ENCODE peak calls at places on chromosomes 2 and 18, in five cellular contexts. T is T-cell; A is stimulated activated naive B cell treated with anti-CD40 and anti-IgM and Interleukin-4, amounts not matched to agents 10 μg/mL and 1 μg/mL and 100 μg/mL, for 72 hours; Z is H7; B is astrocyte of the hippocampus. N is an unnamed sample.

GRCh38 chr18:12312936-12313335 is 4.9 kb downstream of the TUBB6 start:
- DNase-seq in Z (no peak), T (no peak), A (no peak), B (no peak), N (no peak)

GRCh38 chr2:207110730-207111129 is 55.0 kb downstream of the KLF7 start:
- DNase-seq in B (no peak), T (no peak), A (no peak), Z (no peak), N (no peak)

GRCh38 chr18:76349067-76349715 is 145.9 kb downstream of the ZNF516 start:
- DNase-seq in Z (peak; percentile 85), A (peak; percentile 38), T (peak; percentile 61), B (peak; percentile 84), N (peak; percentile 44)

GRCh38 chr2:125085904-125086303 is 1060.8 kb downstream of the CNTNAP5 start:
- DNase-seq in Z (no peak), B (no peak), A (no peak), T (no peak), N (no peak)

GRCh38 chr2:191115391-191115790 is 35.4 kb downstream of the STAT4 start:
- DNase-seq in T (peak; percentile 34), A (no peak), B (no peak), Z (no peak), N (no peak)

GRCh38 chr2:9780368-9781130 is 62.7 kb upstream of the TAF1B start:
- DNase-seq in B (no peak), T (peak; percentile 22), Z (no peak), A (no peak), N (no peak)

GRCh38 chr18:69567813-69568488 is 167.3 kb downstream of the DOK6 start:
- DNase-seq in Z (no peak), A (no peak), T (no peak), B (no peak), N (no peak)

GRCh38 chr18:46771141-46771540 is 14.3 kb upstream of the ST8SIA5 start:
- DNase-seq in Z (no peak), B (peak; percentile 63), T (no peak), A (no peak), N (no peak)

GRCh38 chr2:240460781-240461431 is 25.4 kb downstream of the GPC1 start:
- DNase-seq in A (no peak), Z (no peak), T (no peak), B (no peak), N (no peak)

GRCh38 chr18:60209042-60209441 is 163.5 kb downstream of the MC4R start:
- DNase-seq in B (no peak), T (no peak), Z (no peak), A (no peak), N (no peak)

GRCh38 chr2:99975386-99975785 is 167.0 kb downstream of the AFF3 start:
- DNase-seq in A (no peak), T (no peak), B (peak; percentile 39), Z (no peak), N (no peak)

GRCh38 chr2:139378373-139378772 is 598.2 kb upstream of the NXPH2 start:
- DNase-seq in B (no peak), T (no peak), Z (no peak), A (no peak), N (no peak)

GRCh38 chr2:143685439-143686078 is 556.3 kb downstream of the ARHGAP15 start:
- DNase-seq in T (no peak), A (no peak), B (no peak), Z (no peak), N (no peak)

GRCh38 chr2:37781028-37781427 is 109.6 kb upstream of the CDC42EP3 start:
- DNase-seq in T (no peak), Z (no peak), A (no peak), B (peak; percentile 61), N (no peak)

GRCh38 chr2:98472961-98473746 is 28.5 kb downstream of the INPP4A start:
- DNase-seq in A (no peak), T (no peak), Z (no peak), B (no peak), N (no peak)

GRCh38 chr2:206824219-206824618 is 58.8 kb downstream of the FASTKD2 start:
- DNase-seq in A (no peak), Z (no peak), T (no peak), B (no peak), N (no peak)

GRCh38 chr2:5093056-5093455 is 599.1 kb upstream of the SOX11 start:
- DNase-seq in Z (no peak), A (no peak), T (no peak), B (no peak), N (no peak)

GRCh38 chr2:85584354-85584856 is at the start of gene VAMP5:
- DNase-seq in B (peak; percentile 73), A (no peak), T (peak; percentile 18), Z (peak; percentile 66), N (peak; percentile 26)

GRCh38 chr2:143078106-143078505 is 51.1 kb upstream of the ARHGAP15 start:
- DNase-seq in A (no peak), T (no peak), B (no peak), Z (no peak), N (no peak)

GRCh38 chr2:8549273-8549922 is 132.5 kb upstream of the ID2 start:
- DNase-seq in Z (no peak), B (no peak), T (no peak), A (no peak), N (no peak)

GRCh38 chr18:23784811-23785245 is 95.6 kb downstream of the LAMA3 start:
- DNase-seq in T (no peak), Z (no peak), B (peak; percentile 66), A (no peak), N (no peak)

GRCh38 chr18:12839057-12839525 is 44.9 kb downstream of the PTPN2 start:
- DNase-seq in B (no peak), Z (no peak), A (no peak), T (no peak), N (no peak)

GRCh38 chr2:71858056-71858455 is 289.6 kb downstream of the CYP26B1 start:
- DNase-seq in A (no peak), B (no peak), Z (no peak), T (no peak), N (no peak)

GRCh38 chr2:211823886-211824479 is 714.6 kb downstream of the ERBB4 start:
- DNase-seq in A (no peak), B (no peak), T (no peak), Z (no peak), N (no peak)

GRCh38 chr2:230908595-230909191 is 16.3 kb downstream of the GPR55 start:
- DNase-seq in Z (no peak), B (peak; percentile 40), T (no peak), A (no peak), N (no peak)

GRCh38 chr18:60003610-60004185 is 103.9 kb downstream of the PMAIP1 start:
- DNase-seq in B (no peak), Z (no peak), A (no peak), T (no peak), N (no peak)

GRCh38 chr18:43661570-43661969 is 384.3 kb upstream of the SYT4 start:
- DNase-seq in T (no peak), B (peak; percentile 83), A (peak; percentile 8), Z (peak; percentile 1), N (no peak)

GRCh38 chr2:57877811-57878572 is 168.6 kb upstream of the VRK2 start:
- DNase-seq in T (no peak), B (peak; percentile 21), A (no peak), Z (no peak), N (no peak)

GRCh38 chr2:101340141-101340541 is 31.6 kb upstream of the RNF149 start:
- DNase-seq in T (no peak), B (peak; percentile 21), A (no peak), Z (no peak), N (no peak)

GRCh38 chr2:240397924-240398611 is 37.4 kb upstream of the GPC1 start:
- DNase-seq in T (no peak), Z (peak; percentile 71), B (no peak), A (no peak), N (no peak)

N was measured in T follicular helper cell.